ENCODE peak calls at places on chromosomes 3 and 15, in nine cellular contexts. One of them, this sample, is unnamed.
A peak's percentile ranks its signal among the peaks of the same experiment; 100 is the strongest.

GRCh38 chr3:71345429-71346027 is 238.0 kb downstream of the FOXP1 start:
- DNase-seq in prostate gland: no peak
- DNase-seq in GM13977: no peak
- DNase-seq in AG04450: no peak
- DNase-seq in AG10803: peak; percentile 82
- DNase-seq in endothelial cell: no peak
- DNase-seq in mammary epithelial cell: no peak
- DNase-seq in WERI-Rb-1: no peak
- DNase-seq in body of pancreas: no peak
- DNase-seq in this sample: no peak

GRCh38 chr15:56967336-56967735 is 48.9 kb downstream of the TCF12 start:
- DNase-seq in prostate gland: peak; percentile 52
- DNase-seq in GM13977: no peak
- DNase-seq in AG04450: no peak
- DNase-seq in AG10803: no peak
- DNase-seq in endothelial cell: no peak
- DNase-seq in mammary epithelial cell: no peak
- DNase-seq in WERI-Rb-1: no peak
- DNase-seq in body of pancreas: no peak
- DNase-seq in this sample: no peak

GRCh38 chr3:97579365-97579764 is 185.2 kb upstream of the ARL6 start:
- DNase-seq in prostate gland: no peak
- DNase-seq in GM13977: no peak
- DNase-seq in AG04450: no peak
- DNase-seq in AG10803: no peak
- DNase-seq in endothelial cell: no peak
- DNase-seq in mammary epithelial cell: peak; percentile 0
- DNase-seq in WERI-Rb-1: no peak
- DNase-seq in body of pancreas: no peak
- DNase-seq in this sample: no peak

GRCh38 chr15:66178531-66178910 is 75.0 kb downstream of the MEGF11 start:
- DNase-seq in prostate gland: no peak
- DNase-seq in GM13977: no peak
- DNase-seq in AG04450: no peak
- DNase-seq in AG10803: no peak
- DNase-seq in endothelial cell: no peak
- DNase-seq in mammary epithelial cell: no peak
- DNase-seq in WERI-Rb-1: no peak
- DNase-seq in body of pancreas: no peak
- DNase-seq in this sample: no peak

GRCh38 chr15:43134157-43134637 is 811 bp downstream of the TMEM62 start:
- DNase-seq in prostate gland: no peak
- DNase-seq in GM13977: peak; percentile 38
- DNase-seq in AG04450: no peak
- DNase-seq in AG10803: no peak
- DNase-seq in endothelial cell: no peak
- DNase-seq in mammary epithelial cell: peak; percentile 31
- DNase-seq in WERI-Rb-1: no peak
- DNase-seq in body of pancreas: no peak
- DNase-seq in this sample: no peak

GRCh38 chr15:64693134-64693533 is 82.3 kb downstream of the RBPMS2 start:
- DNase-seq in prostate gland: peak; percentile 28
- DNase-seq in GM13977: no peak
- DNase-seq in AG04450: peak; percentile 83
- DNase-seq in AG10803: peak; percentile 95
- DNase-seq in endothelial cell: no peak
- DNase-seq in mammary epithelial cell: peak; percentile 71
- DNase-seq in WERI-Rb-1: no peak
- DNase-seq in body of pancreas: peak; percentile 56
- DNase-seq in this sample: no peak

GRCh38 chr3:55955891-55956477 is 468.9 kb upstream of the WNT5A start:
- DNase-seq in prostate gland: no peak
- DNase-seq in GM13977: no peak
- DNase-seq in AG04450: no peak
- DNase-seq in AG10803: peak; percentile 42
- DNase-seq in endothelial cell: no peak
- DNase-seq in mammary epithelial cell: no peak
- DNase-seq in WERI-Rb-1: no peak
- DNase-seq in body of pancreas: no peak
- DNase-seq in this sample: no peak

GRCh38 chr3:105649469-105649868 is 219.3 kb downstream of the CBLB start:
- DNase-seq in prostate gland: no peak
- DNase-seq in GM13977: no peak
- DNase-seq in AG04450: no peak
- DNase-seq in AG10803: no peak
- DNase-seq in endothelial cell: no peak
- DNase-seq in mammary epithelial cell: no peak
- DNase-seq in WERI-Rb-1: no peak
- DNase-seq in body of pancreas: no peak
- DNase-seq in this sample: no peak

GRCh38 chr3:158152186-158152585 is 42.3 kb downstream of the RSRC1 start:
- DNase-seq in prostate gland: no peak
- DNase-seq in GM13977: no peak
- DNase-seq in AG04450: no peak
- DNase-seq in AG10803: peak; percentile 59
- DNase-seq in endothelial cell: no peak
- DNase-seq in mammary epithelial cell: peak; percentile 60
- DNase-seq in WERI-Rb-1: no peak
- DNase-seq in body of pancreas: no peak
- DNase-seq in this sample: no peak

GRCh38 chr15:98953000-98953776 is 54.4 kb downstream of the PGPEP1L start:
- DNase-seq in prostate gland: no peak
- DNase-seq in GM13977: peak; percentile 66
- DNase-seq in AG04450: no peak
- DNase-seq in AG10803: no peak
- DNase-seq in endothelial cell: no peak
- DNase-seq in mammary epithelial cell: no peak
- DNase-seq in WERI-Rb-1: no peak
- DNase-seq in body of pancreas: no peak
- DNase-seq in this sample: no peak

GRCh38 chr3:141429371-141430035 is 57.3 kb upstream of the RASA2 start:
- DNase-seq in prostate gland: no peak
- DNase-seq in GM13977: no peak
- DNase-seq in AG04450: no peak
- DNase-seq in AG10803: no peak
- DNase-seq in endothelial cell: no peak
- DNase-seq in mammary epithelial cell: no peak
- DNase-seq in WERI-Rb-1: peak; percentile 15
- DNase-seq in body of pancreas: no peak
- DNase-seq in this sample: no peak

GRCh38 chr3:12759097-12759679 is at the start of gene TMEM40:
- DNase-seq in prostate gland: peak; percentile 76
- DNase-seq in GM13977: no peak
- DNase-seq in AG04450: no peak
- DNase-seq in AG10803: no peak
- DNase-seq in endothelial cell: no peak
- DNase-seq in mammary epithelial cell: peak; percentile 99
- DNase-seq in WERI-Rb-1: no peak
- DNase-seq in body of pancreas: no peak
- DNase-seq in this sample: no peak

GRCh38 chr3:48798998-48799397 is 48.7 kb downstream of the PRKAR2A start:
- DNase-seq in prostate gland: no peak
- DNase-seq in GM13977: no peak
- DNase-seq in AG04450: no peak
- DNase-seq in AG10803: no peak
- DNase-seq in endothelial cell: no peak
- DNase-seq in mammary epithelial cell: peak; percentile 26
- DNase-seq in WERI-Rb-1: no peak
- DNase-seq in body of pancreas: peak; percentile 85
- DNase-seq in this sample: peak; percentile 43

GRCh38 chr3:61928020-61928419 is 366.6 kb downstream of the PTPRG start:
- DNase-seq in prostate gland: no peak
- DNase-seq in GM13977: no peak
- DNase-seq in AG04450: no peak
- DNase-seq in AG10803: peak; percentile 38
- DNase-seq in endothelial cell: no peak
- DNase-seq in mammary epithelial cell: no peak
- DNase-seq in WERI-Rb-1: no peak
- DNase-seq in body of pancreas: no peak
- DNase-seq in this sample: no peak

GRCh38 chr3:177934001-177934891 is 602.0 kb upstream of the KCNMB2 start:
- DNase-seq in prostate gland: no peak
- DNase-seq in GM13977: no peak
- DNase-seq in AG04450: peak; percentile 10
- DNase-seq in AG10803: peak; percentile 99
- DNase-seq in endothelial cell: no peak
- DNase-seq in mammary epithelial cell: no peak
- DNase-seq in WERI-Rb-1: no peak
- DNase-seq in body of pancreas: no peak
- DNase-seq in this sample: no peak

GRCh38 chr15:47991376-47991775 is 129.4 kb upstream of the SLC24A5 start:
- DNase-seq in prostate gland: no peak
- DNase-seq in GM13977: no peak
- DNase-seq in AG04450: no peak
- DNase-seq in AG10803: no peak
- DNase-seq in endothelial cell: no peak
- DNase-seq in mammary epithelial cell: no peak
- DNase-seq in WERI-Rb-1: no peak
- DNase-seq in body of pancreas: no peak
- DNase-seq in this sample: no peak

GRCh38 chr3:181210275-181210674 is 220.7 kb upstream of the DNAJC19 start:
- DNase-seq in prostate gland: no peak
- DNase-seq in GM13977: no peak
- DNase-seq in AG04450: no peak
- DNase-seq in AG10803: peak; percentile 3
- DNase-seq in endothelial cell: no peak
- DNase-seq in mammary epithelial cell: peak; percentile 2
- DNase-seq in WERI-Rb-1: no peak
- DNase-seq in body of pancreas: no peak
- DNase-seq in this sample: no peak
- TF ChIP-seq CTCF in prostate gland: peak; percentile 21
- TF ChIP-seq CTCF in GM13977: peak; percentile 18
- TF ChIP-seq CTCF in AG04450: peak; percentile 39
- TF ChIP-seq CTCF in AG10803: peak; percentile 20
- TF ChIP-seq CTCF in endothelial cell: peak; percentile 71
- TF ChIP-seq CTCF in mammary epithelial cell: peak; percentile 35
- TF ChIP-seq CTCF in WERI-Rb-1: no peak
- TF ChIP-seq CTCF in body of pancreas: peak; percentile 25
- TF ChIP-seq CTCF in this sample: no peak

DNA sequence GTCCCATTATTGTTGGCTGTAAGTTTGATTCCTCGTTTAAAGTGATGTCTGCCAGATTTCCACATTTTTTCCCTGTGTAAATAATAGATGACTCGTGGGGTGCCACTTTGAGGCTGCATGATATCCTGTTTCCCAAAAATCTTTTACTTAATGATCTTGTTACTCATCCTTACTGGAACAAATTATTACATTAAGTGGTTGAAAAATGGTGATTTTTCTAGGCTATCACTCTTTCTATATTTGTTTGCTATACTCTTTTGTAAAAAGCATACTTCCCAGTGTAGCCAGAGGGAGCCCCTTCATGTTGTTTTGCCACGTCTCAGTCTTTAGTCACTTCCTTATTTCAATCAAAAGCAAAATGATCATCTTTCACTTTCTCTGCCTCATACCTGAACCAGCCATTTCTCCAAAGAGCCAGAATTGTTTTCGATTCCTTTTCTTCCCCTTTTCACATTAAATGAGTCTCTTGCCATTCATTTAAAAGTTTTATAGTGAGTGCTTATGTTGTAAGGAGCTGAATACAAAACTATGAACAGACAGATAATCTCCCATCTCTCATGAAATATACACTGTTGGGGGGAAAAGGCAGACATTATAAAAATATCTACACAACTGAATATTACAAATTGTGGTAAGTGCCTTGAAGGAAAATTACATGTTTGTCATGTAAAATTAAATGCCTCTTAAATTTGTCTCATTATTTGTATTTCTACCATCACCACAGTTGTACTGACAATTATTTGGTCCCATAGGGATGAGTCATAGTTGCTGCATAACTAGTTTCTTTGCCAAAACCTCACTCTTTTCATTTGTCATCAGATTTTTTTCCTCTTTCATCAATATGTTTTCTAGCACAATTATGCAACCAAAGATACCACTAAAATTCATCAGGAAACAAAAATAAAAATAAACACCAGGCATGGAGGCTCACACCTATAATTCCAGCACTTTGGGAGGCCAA is 41.5 kb downstream of the ADGRG7 start:
- DNase-seq in prostate gland: no peak
- DNase-seq in GM13977: peak; percentile 60
- DNase-seq in AG04450: no peak
- DNase-seq in AG10803: peak; percentile 72
- DNase-seq in endothelial cell: no peak
- DNase-seq in mammary epithelial cell: peak; percentile 72
- DNase-seq in WERI-Rb-1: no peak
- DNase-seq in body of pancreas: no peak
- DNase-seq in this sample: no peak
- TF ChIP-seq CTCF in prostate gland: peak; percentile 10
- TF ChIP-seq CTCF in GM13977: peak; percentile 22
- TF ChIP-seq CTCF in AG04450: no peak
- TF ChIP-seq CTCF in AG10803: peak; percentile 13
- TF ChIP-seq CTCF in endothelial cell: no peak
- TF ChIP-seq CTCF in mammary epithelial cell: peak; percentile 38
- TF ChIP-seq CTCF in WERI-Rb-1: no peak
- TF ChIP-seq CTCF in body of pancreas: peak; percentile 6
- TF ChIP-seq CTCF in this sample: no peak

DNA sequence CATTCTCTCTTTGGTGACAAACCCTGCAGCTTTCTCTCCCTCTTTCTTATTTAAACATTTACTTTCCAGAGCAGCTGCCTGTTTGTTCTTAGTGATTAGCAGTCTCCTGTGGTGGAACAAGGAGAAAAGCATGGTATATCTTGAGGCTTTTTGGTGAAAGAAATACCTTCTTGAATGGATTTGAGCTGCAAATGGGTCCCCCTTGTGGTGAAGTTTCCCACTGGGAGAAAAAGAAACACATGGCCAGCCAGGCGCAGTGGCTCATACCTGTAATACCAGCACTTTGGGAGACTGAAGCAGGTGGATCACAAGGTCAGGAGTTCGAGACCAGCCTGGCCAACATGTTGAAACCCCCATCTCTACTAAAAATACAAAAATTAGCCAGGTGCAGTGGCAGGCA is 48.3 kb upstream of the ACP3 start:
- DNase-seq in prostate gland: no peak
- DNase-seq in GM13977: no peak
- DNase-seq in AG04450: peak; percentile 4
- DNase-seq in AG10803: peak; percentile 21
- DNase-seq in endothelial cell: peak; percentile 26
- DNase-seq in mammary epithelial cell: no peak
- DNase-seq in WERI-Rb-1: peak; percentile 8
- DNase-seq in body of pancreas: no peak
- DNase-seq in this sample: no peak
- TF ChIP-seq CTCF in prostate gland: no peak
- TF ChIP-seq CTCF in GM13977: peak; percentile 8
- TF ChIP-seq CTCF in AG04450: peak; percentile 58
- TF ChIP-seq CTCF in AG10803: peak; percentile 50
- TF ChIP-seq CTCF in endothelial cell: peak; percentile 61
- TF ChIP-seq CTCF in mammary epithelial cell: peak; percentile 50
- TF ChIP-seq CTCF in WERI-Rb-1: peak; percentile 43
- TF ChIP-seq CTCF in body of pancreas: peak; percentile 12
- TF ChIP-seq CTCF in this sample: no peak

DNA sequence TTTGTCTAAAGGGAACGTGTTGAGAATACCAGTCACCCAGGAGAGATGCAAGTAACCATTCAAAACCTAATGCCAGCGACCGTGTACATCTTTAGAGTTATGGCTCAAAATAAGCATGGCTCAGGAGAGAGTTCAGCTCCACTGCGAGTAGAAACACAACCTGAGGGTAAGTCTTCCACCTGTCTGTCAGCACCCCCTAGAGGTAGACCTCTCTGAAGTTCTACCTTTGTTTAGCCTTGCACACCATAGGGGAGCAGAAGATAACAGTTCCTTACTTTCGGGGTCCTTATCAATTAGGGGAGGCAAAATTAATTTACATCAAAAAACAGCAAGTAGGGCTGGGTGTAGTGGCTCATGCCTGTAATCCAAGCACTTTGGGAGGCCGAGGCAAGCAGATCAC is 124.4 kb downstream of the HCN4 start:
- DNase-seq in prostate gland: no peak
- DNase-seq in GM13977: peak; percentile 18
- DNase-seq in AG04450: no peak
- DNase-seq in AG10803: no peak
- DNase-seq in endothelial cell: no peak
- DNase-seq in mammary epithelial cell: peak; percentile 14
- DNase-seq in WERI-Rb-1: peak; percentile 32
- DNase-seq in body of pancreas: no peak
- DNase-seq in this sample: no peak
- TF ChIP-seq CTCF in prostate gland: no peak
- TF ChIP-seq CTCF in GM13977: peak; percentile 58
- TF ChIP-seq CTCF in AG04450: peak; percentile 13
- TF ChIP-seq CTCF in AG10803: peak; percentile 10
- TF ChIP-seq CTCF in endothelial cell: no peak
- TF ChIP-seq CTCF in mammary epithelial cell: peak; percentile 62
- TF ChIP-seq CTCF in WERI-Rb-1: peak; percentile 72
- TF ChIP-seq CTCF in body of pancreas: peak; percentile 15
- TF ChIP-seq CTCF in this sample: no peak

This sample was measured in mucosa of descending colon.